ENCODE peak calls at places on chromosomes 3 and 15, in five cellular contexts. One of them, this sample, is unnamed.

GRCh38 chr3:59877263-59877662 is 827.4 kb upstream of the CFAP20DC start:
- DNase-seq in NCI-H2171: no peak
- DNase-seq in germinal center: no peak
- DNase-seq in T follicular helper cell: no peak
- DNase-seq in activated CD8-positive, alpha-beta memory T cell treated with anti-CD3 and anti-CD28 coated beads for 4 hours: no peak
- DNase-seq in this sample: no peak

GRCh38 chr3:66761093-66761780 is 236.9 kb upstream of the KBTBD8 start:
- DNase-seq in T follicular helper cell: no peak
- DNase-seq in NCI-H2171: no peak
- DNase-seq in activated CD8-positive, alpha-beta memory T cell treated with anti-CD3 and anti-CD28 coated beads for 4 hours: no peak
- DNase-seq in germinal center: no peak
- DNase-seq in this sample: no peak

GRCh38 chr15:32918481-32919026 is 200.8 kb downstream of the GREM1 start:
- DNase-seq in T follicular helper cell: no peak
- DNase-seq in NCI-H2171: no peak
- DNase-seq in germinal center: no peak
- DNase-seq in activated CD8-positive, alpha-beta memory T cell treated with anti-CD3 and anti-CD28 coated beads for 4 hours: no peak
- DNase-seq in this sample: no peak

GRCh38 chr3:194197981-194198695 is 62.2 kb downstream of the HES1 start:
- DNase-seq in germinal center: no peak
- DNase-seq in activated CD8-positive, alpha-beta memory T cell treated with anti-CD3 and anti-CD28 coated beads for 4 hours: no peak
- DNase-seq in T follicular helper cell: no peak
- DNase-seq in NCI-H2171: no peak
- DNase-seq in this sample: no peak

GRCh38 chr3:124850212-124850611 is 37.0 kb downstream of the ITGB5 start:
- DNase-seq in NCI-H2171: no peak
- DNase-seq in activated CD8-positive, alpha-beta memory T cell treated with anti-CD3 and anti-CD28 coated beads for 4 hours: no peak
- DNase-seq in T follicular helper cell: no peak
- DNase-seq in germinal center: no peak
- DNase-seq in this sample: no peak

GRCh38 chr3:8576436-8576835 is 68.2 kb downstream of the SSUH2 start:
- DNase-seq in T follicular helper cell: no peak
- DNase-seq in germinal center: no peak
- DNase-seq in activated CD8-positive, alpha-beta memory T cell treated with anti-CD3 and anti-CD28 coated beads for 4 hours: no peak
- DNase-seq in NCI-H2171: no peak
- DNase-seq in this sample: no peak

GRCh38 chr15:57060799-57061198 is 142.4 kb downstream of the TCF12 start:
- DNase-seq in NCI-H2171: no peak
- DNase-seq in T follicular helper cell: no peak
- DNase-seq in germinal center: no peak
- DNase-seq in activated CD8-positive, alpha-beta memory T cell treated with anti-CD3 and anti-CD28 coated beads for 4 hours: no peak
- DNase-seq in this sample: no peak

GRCh38 chr3:190863119-190863465 is 598 bp upstream of the GMNC start:
- DNase-seq in germinal center: no peak
- DNase-seq in activated CD8-positive, alpha-beta memory T cell treated with anti-CD3 and anti-CD28 coated beads for 4 hours: no peak
- DNase-seq in T follicular helper cell: no peak
- DNase-seq in NCI-H2171: no peak
- DNase-seq in this sample: no peak

GRCh38 chr3:81929697-81930096 is 168.3 kb upstream of the GBE1 start:
- DNase-seq in germinal center: no peak
- DNase-seq in NCI-H2171: no peak
- DNase-seq in activated CD8-positive, alpha-beta memory T cell treated with anti-CD3 and anti-CD28 coated beads for 4 hours: no peak
- DNase-seq in T follicular helper cell: no peak
- DNase-seq in this sample: no peak

GRCh38 chr3:169841171-169841570 is 28.5 kb upstream of the LRRC34 start:
- DNase-seq in germinal center: peak
- DNase-seq in T follicular helper cell: no peak
- DNase-seq in NCI-H2171: peak
- DNase-seq in activated CD8-positive, alpha-beta memory T cell treated with anti-CD3 and anti-CD28 coated beads for 4 hours: no peak
- DNase-seq in this sample: no peak

GRCh38 chr3:117836296-117836695 is 1126.7 kb downstream of the TUSC7 start:
- DNase-seq in activated CD8-positive, alpha-beta memory T cell treated with anti-CD3 and anti-CD28 coated beads for 4 hours: no peak
- DNase-seq in NCI-H2171: no peak
- DNase-seq in germinal center: no peak
- DNase-seq in T follicular helper cell: no peak
- DNase-seq in this sample: no peak

GRCh38 chr15:72169921-72170611 is 27.5 kb downstream of the GRAMD2A start:
- DNase-seq in NCI-H2171: no peak
- DNase-seq in germinal center: no peak
- DNase-seq in T follicular helper cell: no peak
- DNase-seq in activated CD8-positive, alpha-beta memory T cell treated with anti-CD3 and anti-CD28 coated beads for 4 hours: no peak
- DNase-seq in this sample: no peak

GRCh38 chr15:34900748-34901147 is 68.8 kb downstream of the AQR start:
- DNase-seq in germinal center: no peak
- DNase-seq in NCI-H2171: no peak
- DNase-seq in activated CD8-positive, alpha-beta memory T cell treated with anti-CD3 and anti-CD28 coated beads for 4 hours: no peak
- DNase-seq in T follicular helper cell: no peak
- DNase-seq in this sample: no peak

GRCh38 chr15:24954783-24955548 is at the start of the genes SNRPN and SNURF:
- DNase-seq in activated CD8-positive, alpha-beta memory T cell treated with anti-CD3 and anti-CD28 coated beads for 4 hours: peak
- DNase-seq in T follicular helper cell: peak
- DNase-seq in NCI-H2171: peak
- DNase-seq in germinal center: peak
- DNase-seq in this sample: peak

GRCh38 chr15:25737218-25737643 is 125.9 kb downstream of the ATP10A start:
- DNase-seq in T follicular helper cell: no peak
- DNase-seq in germinal center: no peak
- DNase-seq in NCI-H2171: no peak
- DNase-seq in activated CD8-positive, alpha-beta memory T cell treated with anti-CD3 and anti-CD28 coated beads for 4 hours: no peak
- DNase-seq in this sample: no peak

This sample was measured in SK-N-DZ.